ENCODE peak calls at places on chromosomes 6 and 20, in six cellular contexts. I is IMR-90, O is H1, M is neuronal stem cell, C is trophoblast cell, H is mesenchymal stem cell. L is an unnamed sample.
A peak's percentile ranks its signal among the peaks of the same experiment; 100 is the strongest.

GRCh38 chr6:169132361-169132895 is 121.2 kb downstream of the THBS2 start:
- DNase-seq in I (no peak), O (no peak), M (no peak), C (no peak), H (no peak), L (no peak)

GRCh38 chr20:50286609-50287008 is 96.0 kb downstream of the CEBPB start:
- DNase-seq in I (peak; percentile 88), O (no peak), M (no peak), C (no peak), H (peak; percentile 85), L (peak; percentile 52)

GRCh38 chr6:5764401-5764955 is 242.2 kb downstream of the NRN1 start:
- DNase-seq in I (peak; percentile 78), O (no peak), M (no peak), C (no peak), H (no peak), L (no peak)

GRCh38 chr6:77015350-77015749 is 447.9 kb downstream of the HTR1B start:
- DNase-seq in I (peak; percentile 72), O (no peak), M (no peak), C (no peak), H (peak; percentile 83), L (no peak)

GRCh38 chr6:43740961-43741764 is 28.8 kb upstream of the VEGFA start:
- DNase-seq in I (no peak), O (no peak), M (no peak), C (peak; percentile 33), H (no peak), L (peak; percentile 19)

GRCh38 chr20:32191873-32192272 is 15.7 kb downstream of the PLAGL2 start:
- DNase-seq in I (peak; percentile 46), O (no peak), M (no peak), C (no peak), H (no peak), L (no peak)

GRCh38 chr6:82410151-82410621 is 46.6 kb downstream of the TPBG start:
- DNase-seq in I (peak; percentile 54), O (no peak), M (no peak), C (peak; percentile 52), H (peak; percentile 75), L (no peak)

GRCh38 chr6:13923527-13924145 is 1.1 kb upstream of the RNF182 start:
- DNase-seq in I (peak; percentile 65), O (no peak), M (no peak), C (peak; percentile 22), H (peak; percentile 75), L (no peak)

GRCh38 chr20:50434653-50435396 is 75.4 kb upstream of the PTPN1 start:
- DNase-seq in I (peak; percentile 86), O (no peak), M (no peak), C (no peak), H (peak; percentile 92), L (no peak)

GRCh38 chr6:56541736-56542366 is 100.8 kb downstream of the DST start:
- DNase-seq in I (no peak), O (no peak), M (no peak), C (no peak), H (peak; percentile 32), L (no peak)

GRCh38 chr6:40550096-40550731 is 37.0 kb downstream of the LRFN2 start:
- DNase-seq in I (peak; percentile 59), O (no peak), M (peak; percentile 27), C (peak; percentile 13), H (peak; percentile 57), L (no peak)

GRCh38 chr6:152952866-152953509 is 29.9 kb downstream of the FBXO5 start:
- DNase-seq in I (peak; percentile 63), O (no peak), M (no peak), C (no peak), H (peak; percentile 61), L (no peak)

GRCh38 chr6:147615659-147616456 is 107.4 kb downstream of the SAMD5 start:
- DNase-seq in I (peak; percentile 68), O (no peak), M (no peak), C (no peak), H (no peak), L (no peak)

DNA sequence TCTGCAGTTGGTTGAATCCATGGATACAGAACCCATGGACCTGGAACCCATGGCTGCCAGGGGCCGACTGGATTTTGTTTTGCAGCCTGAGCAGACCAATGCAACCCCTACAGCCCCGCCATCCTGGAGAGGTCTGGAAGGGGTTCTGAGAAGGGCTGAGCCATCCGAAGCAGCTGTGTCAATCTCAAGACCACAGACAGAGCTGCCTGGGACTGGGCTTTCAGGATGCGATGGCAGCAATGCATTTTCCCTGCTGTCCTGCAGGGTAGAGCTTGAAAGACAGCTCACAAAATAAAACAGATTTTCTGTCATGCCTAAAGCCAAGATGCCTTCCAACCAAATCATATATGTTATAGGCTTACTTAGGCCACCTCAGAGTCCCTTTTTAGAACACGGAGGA is 125.8 kb upstream of the NXT1 start:
- DNase-seq in I (no peak), O (no peak), M (no peak), C (no peak), H (no peak), L (no peak)
- H2AK5ac ChIP-seq in I (no peak overlapping the region), O (no peak overlapping the region), M (no peak overlapping the region), C (no peak overlapping the region), H (no peak overlapping the region), L (no peak overlapping the region)

GRCh38 chr6:75611011-75611701 is 9.5 kb downstream of the SENP6 start:
- DNase-seq in I (no peak), O (no peak), M (no peak), C (no peak), H (no peak), L (no peak)
- H3K14ac ChIP-seq in I (no peak overlapping the region), O (no peak overlapping the region), M (no peak overlapping the region), C (no peak overlapping the region), H (no peak overlapping the region), L (no peak overlapping the region)

GRCh38 chr6:3940703-3941102 is 91.5 kb downstream of the FAM50B start:
- DNase-seq in I (no peak), O (no peak), M (no peak), C (no peak), H (no peak), L (no peak)
- H3K4ac ChIP-seq in I (no peak overlapping the region), O (no peak overlapping the region), M (no peak overlapping the region), C (no peak overlapping the region), H (no peak overlapping the region), L (no peak overlapping the region)

GRCh38 chr6:2984738-2985381 is 13.5 kb upstream of the SERPINB6 start:
- DNase-seq in I (no peak), O (no peak), M (no peak), C (no peak), H (no peak), L (peak; percentile 78)
- H2AK5ac ChIP-seq in I (peak overlapping the region; percentile 74), O (peak overlapping the region; percentile 77), M (peak overlapping the region; percentile 11), C (no peak overlapping the region), H (no peak overlapping the region), L (no peak overlapping the region)

DNA sequence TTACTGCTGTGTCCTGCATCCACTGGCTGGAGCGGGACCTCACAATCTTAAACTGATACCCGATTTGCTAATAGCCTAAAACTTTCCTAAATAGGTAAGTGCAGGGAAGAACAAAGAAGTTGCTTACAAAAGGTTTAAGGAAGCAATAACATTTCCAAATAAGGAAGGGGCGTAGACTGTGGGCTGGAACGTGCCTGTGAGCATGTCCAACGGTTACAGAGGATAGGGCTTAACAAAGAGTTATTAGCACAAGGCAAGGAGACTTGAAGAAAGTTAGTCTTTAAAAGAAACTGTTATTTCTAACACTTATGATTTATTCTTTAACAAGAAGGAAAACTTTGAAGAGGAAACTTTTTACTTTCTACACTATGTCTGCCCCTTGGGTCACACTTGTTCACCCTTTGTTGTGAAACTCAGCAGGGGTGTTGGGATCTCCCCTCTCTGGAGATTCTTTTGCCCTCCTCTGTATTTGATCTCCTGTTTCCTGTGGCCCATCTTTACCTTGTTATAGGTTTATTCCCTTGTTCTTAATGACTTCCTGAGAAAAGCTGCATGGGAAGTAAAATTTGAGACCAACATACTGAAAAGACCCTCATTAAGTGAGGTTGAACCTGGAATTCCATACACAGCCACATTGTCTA is 28.7 kb downstream of the KAT14 start:
- DNase-seq in I (no peak), O (no peak), M (no peak), C (no peak), H (no peak), L (no peak)
- H3K14ac ChIP-seq in I (no peak overlapping the region), O (no peak overlapping the region), M (no peak overlapping the region), C (no peak overlapping the region), H (no peak overlapping the region), L (peak overlapping the region; percentile 84)

GRCh38 chr6:10559492-10560150 is 38.5 kb downstream of the GCNT2 start:
- DNase-seq in I (no peak), O (no peak), M (no peak), C (no peak), H (no peak), L (no peak)
- H3K4ac ChIP-seq in I (no peak overlapping the region), O (peak overlapping the region; percentile 24), M (no peak overlapping the region), C (no peak overlapping the region), H (no peak overlapping the region), L (no peak overlapping the region)

GRCh38 chr20:17663486-17663885 is 18.6 kb downstream of the RRBP1 start:
- DNase-seq in I (peak; percentile 42), O (no peak), M (no peak), C (no peak), H (no peak), L (no peak)

GRCh38 chr20:17661121-17661744 is 20.8 kb downstream of the RRBP1 start:
- DNase-seq in I (no peak), O (no peak), M (no peak), C (no peak), H (no peak), L (no peak)

GRCh38 chr20:17664025-17664638 is 17.9 kb downstream of the RRBP1 start:
- DNase-seq in I (no peak), O (no peak), M (no peak), C (no peak), H (no peak), L (no peak)

GRCh38 chr20:17662333-17663039 is 19.6 kb downstream of the RRBP1 start:
- DNase-seq in I (peak; percentile 48), O (no peak), M (no peak), C (no peak), H (peak; percentile 96), L (no peak)

GRCh38 chr20:17663040-17663399 is 19.0 kb downstream of the RRBP1 start:
- DNase-seq in I (no peak), O (no peak), M (no peak), C (no peak), H (no peak), L (no peak)
- H2AK5ac ChIP-seq in I (no peak overlapping the region), O (no peak overlapping the region), M (no peak overlapping the region), C (no peak overlapping the region), H (no peak overlapping the region), L (no peak overlapping the region)

GRCh38 chr20:39473533-39473932 is 511.4 kb downstream of the DHX35 start:
- DNase-seq in I (no peak), O (no peak), M (no peak), C (no peak), H (no peak), L (no peak)
- H3K14ac ChIP-seq in I (no peak overlapping the region), O (no peak overlapping the region), M (no peak overlapping the region), C (no peak overlapping the region), H (no peak overlapping the region), L (no peak overlapping the region)

DNA sequence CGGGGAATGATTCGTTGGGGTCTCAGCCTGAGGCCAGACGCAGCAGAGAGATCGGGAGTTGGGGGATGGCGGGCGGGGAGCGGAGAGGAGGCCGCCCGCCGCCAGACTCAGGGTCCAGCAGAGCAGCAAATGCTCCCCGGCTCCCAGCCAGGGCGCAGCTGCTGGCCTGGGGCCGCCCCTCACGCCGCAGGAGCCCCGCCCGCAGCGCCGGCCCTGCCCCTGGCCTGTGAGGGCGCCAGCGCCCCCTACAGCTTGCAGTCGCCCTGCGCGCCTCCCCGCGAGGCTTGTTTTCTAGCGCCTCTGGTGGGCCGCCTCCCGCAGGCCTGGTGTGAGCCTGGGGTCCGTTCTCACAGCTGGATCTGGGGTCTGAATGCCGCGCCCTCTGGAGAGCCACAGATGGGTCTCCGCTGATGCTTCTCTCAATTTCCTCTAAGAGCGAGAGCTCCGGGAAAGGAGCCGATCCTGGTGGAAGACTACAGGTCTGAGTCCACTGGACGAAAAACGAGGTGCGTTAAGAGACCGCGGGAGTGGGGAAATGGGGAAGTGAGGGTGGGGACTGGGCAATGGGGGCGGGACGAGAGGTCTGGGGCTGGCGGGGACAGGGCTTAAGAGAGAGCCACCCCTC is 29.9 kb downstream of the TRIM38 start:
- DNase-seq in I (peak; percentile 90), O (peak; percentile 99), M (peak; percentile 90), C (peak; percentile 95), H (peak; percentile 92), L (peak; percentile 95)
- H3K4ac ChIP-seq in I (peak overlapping the region; percentile 94), O (peak overlapping the region; percentile 27), M (no peak overlapping the region), C (peak overlapping the region; percentile 40), H (peak overlapping the region; percentile 32), L (no peak overlapping the region)

L was measured in H9.